ENCODE peak calls at places on chromosomes 2 and 18, in seven cellular contexts. K, L, X, D, B, Z and F are unnamed samples. For H3K4me1, the result is how much of the 10 kb centered on the place peaks cover.

GRCh38 chr2:17199741-17200140 is 318.5 kb downstream of the RAD51AP2 start:
- DNase-seq in D (no peak), X (no peak), L (no peak), Z (no peak), B (no peak), K (no peak), F (no peak)

GRCh38 chr2:225471039-225471438 is 71.5 kb downstream of the NYAP2 start:
- DNase-seq in B (no peak), X (no peak), Z (no peak), D (no peak), L (no peak), K (no peak), F (no peak)

GRCh38 chr2:165682546-165682945 is 111.5 kb downstream of the GALNT3 start:
- DNase-seq in X (no peak), Z (no peak), K (no peak), D (no peak), B (no peak), L (no peak), F (no peak)

GRCh38 chr2:49770919-49771318 is 616.6 kb upstream of the FSHR start:
- DNase-seq in L (peak), K (no peak), D (no peak), Z (peak), B (no peak), X (no peak), F (no peak)

GRCh38 chr2:140851258-140851657 is 1279.6 kb downstream of the LRP1B start:
- DNase-seq in Z (no peak), B (no peak), X (no peak), K (peak), D (no peak), L (no peak), F (no peak)

GRCh38 chr2:74548919-74549684 is 4.6 kb downstream of the LOXL3 start:
- DNase-seq in Z (peak), B (no peak), L (peak), K (peak), D (peak), X (no peak), F (peak)

GRCh38 chr18:51122266-51123045 is 75.0 kb downstream of the MEX3C start:
- DNase-seq in L (no peak), Z (no peak), X (no peak), K (no peak), D (no peak), B (no peak), F (no peak)

GRCh38 chr2:238915596-238915995 is 67.7 kb downstream of the TWIST2 start:
- DNase-seq in D (no peak), B (no peak), X (no peak), K (no peak), L (no peak), Z (no peak), F (peak)

GRCh38 chr18:58615150-58616132 is 13.4 kb downstream of the ALPK2 start:
- DNase-seq in Z (no peak), B (no peak), X (no peak), D (no peak), L (peak), K (peak), F (no peak)

GRCh38 chr2:111900859-111901258 is 2.5 kb downstream of the MERTK start:
- DNase-seq in L (peak), B (no peak), Z (peak), D (peak), K (peak), X (peak), F (no peak)

GRCh38 chr2:65409045-65409444 is 23.4 kb downstream of the SPRED2 start:
- DNase-seq in Z (no peak), D (no peak), L (no peak), X (no peak), K (no peak), B (no peak), F (no peak)
- TF ChIP-seq CTCF in Z (no peak), D (no peak), L (no peak), X (no peak), K (no peak), B (no peak), F (no peak)

GRCh38 chr2:8636691-8637636 is 44.9 kb upstream of the ID2 start:
- DNase-seq in K (peak), X (peak), Z (peak), L (no peak), D (no peak), B (no peak), F (no peak)

GRCh38 chr2:8638327-8638726 is 43.5 kb upstream of the ID2 start:
- DNase-seq in B (no peak), K (no peak), D (no peak), Z (no peak), L (no peak), X (no peak), F (no peak)

GRCh38 chr2:8641516-8641915 is 40.3 kb upstream of the ID2 start:
- DNase-seq in B (no peak), L (no peak), Z (no peak), K (no peak), X (no peak), D (no peak), F (no peak)

GRCh38 chr2:8640498-8640897 is 41.4 kb upstream of the ID2 start:
- DNase-seq in K (no peak), B (no peak), L (no peak), D (no peak), X (no peak), Z (no peak), F (no peak)

GRCh38 chr2:8639122-8639635 is 42.7 kb upstream of the ID2 start:
- DNase-seq in X (no peak), K (no peak), L (no peak), B (no peak), Z (no peak), D (no peak), F (no peak)
- H3K4me1 ChIP-seq in X (under half), K (under half), L (under half), B (under half), Z (under half), D (under half), F (under half)

GRCh38 chr2:119803101-119803500 is 43.4 kb downstream of the PTPN4 start:
- DNase-seq in X (no peak), L (no peak), K (no peak), B (no peak), Z (no peak), D (peak), F (no peak)
- H3K4me3 ChIP-seq in X (no peak), L (no peak), K (no peak), B (no peak), Z (no peak), D (peak), F (no peak)

DNA sequence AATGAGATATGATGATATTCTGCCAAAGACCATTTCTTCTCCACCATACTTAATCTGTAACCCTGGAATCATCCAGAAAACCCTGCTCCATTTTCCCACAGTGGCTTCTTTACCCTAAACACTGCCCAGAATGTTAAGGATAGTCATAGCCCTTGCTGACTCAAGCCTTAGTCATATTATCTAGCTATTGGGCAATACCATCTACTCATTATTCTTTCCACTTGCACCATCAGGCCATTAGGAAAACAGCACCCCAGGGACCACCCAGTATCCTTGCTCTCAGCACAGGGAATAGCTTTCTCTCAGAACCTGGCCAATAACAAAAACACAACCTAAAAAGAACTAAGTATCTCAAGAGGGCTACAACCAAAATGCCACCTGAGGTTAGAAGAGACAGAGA is 445.7 kb upstream of the SLC14A2 start:
- DNase-seq in D (no peak), X (peak), L (no peak), B (no peak), K (peak), Z (peak), F (peak)
- TF ChIP-seq CTCF in D (no peak), X (peak), L (no peak), B (no peak), K (no peak), Z (no peak), F (peak)